ENCODE peak calls at places on chromosomes 13 and 19, in six cellular contexts. Y, O, G, U, R and C are unnamed samples.

GRCh38 chr19:56476671-56477428 is at the start of gene ZNF667:
- DNase-seq in G (peak; percentile 7), U (no peak), R (no peak), Y (peak; percentile 90), O (peak; percentile 13), C (peak; percentile 37)

GRCh38 chr19:6047741-6048231 is 62.5 kb downstream of the RFX2 start:
- DNase-seq in G (peak; percentile 80), O (no peak), Y (peak; percentile 28), R (no peak), U (no peak), C (peak; percentile 49)

GRCh38 chr19:38388310-38389100 is at the start of gene SPRED3:
- DNase-seq in O (no peak), R (no peak), Y (no peak), U (no peak), G (peak; percentile 91), C (no peak)

GRCh38 chr19:35462476-35462953 is 14.5 kb downstream of the FFAR2 start:
- DNase-seq in R (no peak), O (no peak), G (no peak), Y (no peak), U (no peak), C (no peak)

GRCh38 chr19:42452590-42452989 is 9.8 kb upstream of the CXCL17 start:
- DNase-seq in U (no peak), G (no peak), R (no peak), O (no peak), Y (no peak), C (no peak)

GRCh38 chr13:66087149-66087780 is 1142.9 kb downstream of the PCDH9 start:
- DNase-seq in U (no peak), Y (no peak), G (no peak), R (no peak), O (no peak), C (no peak)

GRCh38 chr19:50173144-50173543 is 10.1 kb upstream of the IZUMO2 start:
- DNase-seq in R (no peak), Y (no peak), U (no peak), G (no peak), O (no peak), C (no peak)

GRCh38 chr13:101915333-101915732 is 462.9 kb downstream of the ITGBL1 start:
- DNase-seq in O (no peak), U (no peak), R (no peak), G (peak; percentile 42), Y (no peak), C (no peak)

GRCh38 chr13:90154311-90154960 is 1193.1 kb upstream of the MIR17HG start:
- DNase-seq in Y (no peak), G (no peak), R (no peak), O (no peak), U (no peak), C (peak; percentile 57)

GRCh38 chr13:38582133-38582532 is 104.7 kb upstream of the FREM2 start:
- DNase-seq in U (no peak), O (peak; percentile 15), Y (peak; percentile 26), R (no peak), G (peak; percentile 61), C (peak; percentile 41)

GRCh38 chr19:16861875-16862274 is 26.9 kb upstream of the F2RL3 start:
- DNase-seq in R (no peak), Y (no peak), O (no peak), U (no peak), G (no peak), C (no peak)

GRCh38 chr13:113651511-113652403 is 6.2 kb downstream of the ATP4B start:
- DNase-seq in Y (no peak), O (no peak), G (no peak), U (peak; percentile 4), R (no peak), C (no peak)

GRCh38 chr19:42284066-42284501 is 15.0 kb downstream of the CIC start:
- DNase-seq in O (peak; percentile 78), Y (no peak), R (peak; percentile 39), G (peak; percentile 88), U (peak; percentile 87), C (no peak)

GRCh38 chr13:28730762-28731161 is 12.0 kb upstream of the SLC46A3 start:
- DNase-seq in R (no peak), O (no peak), G (no peak), U (no peak), Y (no peak), C (no peak)

GRCh38 chr19:33437351-33438015 is 64.0 kb downstream of the CEBPG start:
- DNase-seq in Y (no peak), R (no peak), G (no peak), O (no peak), U (no peak), C (no peak)

GRCh38 chr19:41305923-41306322 is 4.0 kb upstream of the CCDC97 start:
- DNase-seq in Y (no peak), O (no peak), R (no peak), G (no peak), U (no peak), C (no peak)

GRCh38 chr19:10018219-10018618 is 4.9 kb downstream of the RDH8 start:
- DNase-seq in Y (no peak), G (no peak), O (no peak), U (no peak), R (no peak), C (peak; percentile 53)

GRCh38 chr19:33394723-33395560 is 21.4 kb downstream of the CEBPG start:
- DNase-seq in Y (no peak), R (no peak), G (no peak), O (no peak), U (no peak), C (no peak)

GRCh38 chr19:53903055-53903680 is 5.9 kb upstream of the CACNG7 start:
- DNase-seq in G (peak; percentile 92), U (no peak), R (no peak), O (peak; percentile 26), Y (no peak), C (peak; percentile 52)

DNA sequence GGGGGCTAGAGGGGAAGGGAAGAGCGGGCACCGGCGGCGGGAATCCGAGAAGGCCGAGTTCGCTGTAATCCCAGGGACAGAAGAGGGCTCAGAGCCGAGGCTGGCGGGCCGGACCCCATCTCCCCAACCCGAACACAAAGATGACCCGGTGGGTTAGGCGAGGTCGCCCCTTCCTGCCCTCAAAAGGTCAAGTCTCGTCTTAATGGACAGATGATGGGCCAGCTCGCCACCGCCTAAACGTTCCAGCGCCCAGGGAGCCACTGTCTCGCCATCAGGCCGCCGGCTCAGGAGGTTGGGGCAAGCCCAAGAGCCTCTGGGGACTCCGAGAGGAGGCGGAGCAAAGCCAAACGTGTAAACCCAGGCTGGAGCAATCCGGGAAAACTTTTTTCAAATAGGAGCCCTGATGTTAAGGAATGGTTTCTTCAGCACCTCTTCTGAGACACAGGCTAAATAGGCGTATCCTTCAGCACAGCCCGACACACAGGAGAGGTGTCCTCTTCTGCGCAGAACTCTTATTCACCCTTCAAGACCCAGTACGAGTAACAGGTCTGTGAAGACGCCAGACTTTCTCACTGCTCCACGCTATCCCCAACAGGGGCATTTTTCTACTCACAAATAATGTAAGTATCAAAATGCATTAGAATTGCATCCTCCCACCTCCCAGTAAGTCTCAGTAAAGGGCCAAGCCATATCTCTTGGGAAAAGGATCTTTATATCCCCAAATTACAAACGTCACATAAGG is 6.3 kb upstream of the POU4F1 start:
- DNase-seq in O (no peak), Y (no peak), U (no peak), G (peak; percentile 77), R (no peak), C (no peak)
- H3K27me3 ChIP-seq in O (peaks cover 66% of the 10 kb centered on the region), Y (peaks cover 50% of the 10 kb centered on the region), U (peaks cover 49% of the 10 kb centered on the region), G (peaks cover 90% of the 10 kb centered on the region), R (peaks cover 59% of the 10 kb centered on the region), C (peaks cover 53% of the 10 kb centered on the region)

DNA sequence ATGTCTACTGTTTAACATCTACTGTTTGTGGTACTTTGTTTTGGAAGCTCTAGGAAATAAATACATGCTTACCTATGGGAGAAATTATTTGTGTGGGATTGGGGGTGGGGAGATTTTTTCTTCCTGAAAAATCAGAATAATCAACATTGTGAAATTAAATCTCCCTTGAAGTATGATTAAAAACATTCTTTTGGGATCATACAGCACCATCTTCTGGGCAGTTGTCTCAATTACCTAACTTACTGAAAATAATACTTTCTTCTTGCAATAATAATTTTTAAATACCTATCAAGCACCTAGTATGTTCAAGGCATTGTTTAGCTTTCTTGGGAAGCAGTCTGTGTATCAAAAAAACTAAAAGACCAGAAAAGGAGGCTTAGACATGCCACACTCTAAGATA is 576.5 kb upstream of the ARGLU1 start:
- DNase-seq in U (no peak), R (no peak), Y (no peak), O (no peak), G (no peak), C (peak; percentile 7)
- TF ChIP-seq CTCF in U (no peak), R (peak; percentile 29), Y (no peak), O (peak; percentile 32), G (peak; percentile 43), C (no peak)

GRCh38 chr13:36343766-36344165 is 2.4 kb downstream of the SPART start:
- DNase-seq in Y (no peak), G (no peak), R (no peak), O (no peak), U (no peak), C (no peak)
- H3K4me3 ChIP-seq in Y (no peak overlapping the region), G (no peak overlapping the region), R (peak overlapping the region; percentile 83), O (peak overlapping the region; percentile 93), U (no peak overlapping the region), C (no peak overlapping the region)

DNA sequence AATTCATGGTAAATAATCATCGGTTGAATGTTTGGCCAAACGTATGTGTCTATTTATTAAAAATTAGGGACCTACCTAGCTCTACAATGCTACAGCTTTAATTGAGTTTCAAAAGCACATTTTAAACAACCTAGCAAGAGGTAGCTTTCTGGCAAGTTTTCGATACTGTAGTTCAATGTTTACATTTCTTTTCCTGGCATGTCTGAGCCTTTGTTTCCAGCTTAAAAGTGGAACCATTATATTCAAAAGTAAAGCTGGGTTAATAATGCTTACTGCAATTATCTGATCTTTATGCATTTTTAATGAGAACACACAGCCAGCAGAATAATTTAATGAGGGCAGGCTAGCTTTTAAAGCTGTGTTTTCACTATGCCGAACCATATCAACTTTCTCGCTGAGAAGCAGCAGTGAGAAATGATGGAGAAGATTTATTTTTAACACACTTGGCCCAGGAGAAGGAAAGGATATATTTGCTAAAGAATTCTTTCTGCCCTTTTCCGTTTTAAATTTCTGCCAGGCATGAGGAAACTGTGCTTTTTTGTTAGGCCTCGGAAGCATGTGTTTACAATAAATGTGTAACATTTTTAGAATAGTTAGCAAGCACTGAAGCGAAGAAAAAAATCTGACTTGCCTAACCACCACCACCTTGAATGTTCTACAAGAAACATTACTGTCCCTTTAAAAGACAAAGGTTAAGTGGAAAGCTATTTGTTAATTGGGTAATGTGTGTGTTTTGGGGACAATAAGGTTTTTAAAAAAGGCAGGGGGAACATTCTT is 989 bp downstream of the MBNL2 start:
- DNase-seq in Y (no peak), U (no peak), G (peak; percentile 45), O (no peak), R (no peak), C (peak; percentile 11)
- H3K27me3 ChIP-seq in Y (no peaks in the 10 kb centered on the region), U (no peaks in the 10 kb centered on the region), G (peaks cover 47% of the 10 kb centered on the region), O (no peaks in the 10 kb centered on the region), R (no peaks in the 10 kb centered on the region), C (no peaks in the 10 kb centered on the region)

DNA sequence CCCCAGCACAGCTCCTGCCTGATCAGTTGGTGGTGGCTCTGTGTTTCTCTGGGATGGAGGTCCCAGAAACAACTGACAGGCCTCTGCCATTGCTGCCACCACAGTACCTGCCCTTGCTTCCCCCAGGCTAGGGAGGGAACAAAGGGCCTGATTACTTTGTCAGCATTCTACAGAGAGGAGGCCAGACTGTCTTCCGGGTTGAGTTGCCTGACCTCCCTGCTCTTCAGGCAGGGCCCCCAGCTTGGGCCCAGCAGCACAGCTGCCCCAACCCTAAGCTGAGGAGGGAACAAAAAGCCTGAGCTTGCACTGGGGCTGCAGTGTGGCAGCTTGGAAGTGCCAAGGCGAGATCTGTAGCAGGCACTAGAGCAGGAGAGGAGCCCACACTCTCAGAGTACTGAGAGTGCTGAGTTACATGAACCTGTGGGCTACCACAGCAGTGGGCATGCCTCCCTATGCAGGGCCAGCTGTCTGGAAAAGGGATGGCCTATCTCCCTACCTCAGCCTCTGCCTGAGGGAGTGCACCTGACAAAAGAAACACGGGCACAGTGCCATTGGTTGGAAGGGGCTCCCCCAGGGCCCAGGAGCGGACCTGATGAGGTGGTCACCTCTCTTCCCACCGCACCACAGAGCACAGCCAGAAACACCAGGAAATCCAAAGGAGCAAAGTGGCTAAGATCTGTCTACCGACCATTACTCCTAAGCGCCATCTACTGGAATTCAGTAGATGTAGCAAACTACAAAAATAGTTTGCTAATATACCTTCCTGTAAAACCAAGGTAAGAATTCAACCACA is 24.4 kb downstream of the SLC25A15 start:
- DNase-seq in R (no peak), Y (peak; percentile 16), O (no peak), G (peak; percentile 41), U (no peak), C (peak; percentile 36)
- TF ChIP-seq CTCF in R (peak; percentile 52), Y (peak; percentile 65), O (peak; percentile 44), G (peak; percentile 59), U (peak; percentile 19), C (peak; percentile 54)